ENCODE peak calls at places on chromosomes 2 and 18, in four cellular contexts. One of them, this sample, is unnamed.

GRCh38 chr2:135820003-135820618 is 16.9 kb downstream of the LCT start:
- DNase-seq in H9: no peak
- DNase-seq in H1: no peak
- DNase-seq in mesendoderm: no peak
- DNase-seq in this sample: peak; percentile 72

GRCh38 chr2:108377815-108378630 is at the start of gene SULT1C4:
- DNase-seq in H9: peak; percentile 55
- DNase-seq in H1: peak; percentile 59
- DNase-seq in mesendoderm: peak; percentile 49
- DNase-seq in this sample: peak; percentile 66

GRCh38 chr18:45353530-45353929 is 261.7 kb upstream of the SLC14A2 start:
- DNase-seq in H9: no peak
- DNase-seq in H1: no peak
- DNase-seq in mesendoderm: peak; percentile 33
- DNase-seq in this sample: no peak

GRCh38 chr2:49044680-49045079 is 109.6 kb downstream of the FSHR start:
- DNase-seq in H9: no peak
- DNase-seq in H1: no peak
- DNase-seq in mesendoderm: peak; percentile 68
- DNase-seq in this sample: no peak

GRCh38 chr18:61651880-61652268 is 240.9 kb downstream of the RNF152 start:
- DNase-seq in H9: no peak
- DNase-seq in H1: no peak
- DNase-seq in mesendoderm: no peak
- DNase-seq in this sample: no peak

GRCh38 chr18:48715651-48716354 is 177.0 kb downstream of the CTIF start:
- DNase-seq in H9: no peak
- DNase-seq in H1: no peak
- DNase-seq in mesendoderm: peak; percentile 54
- DNase-seq in this sample: no peak

GRCh38 chr18:78512080-78512601 is 467.5 kb upstream of the SALL3 start:
- DNase-seq in H9: no peak
- DNase-seq in H1: peak; percentile 2
- DNase-seq in mesendoderm: no peak
- DNase-seq in this sample: no peak

GRCh38 chr2:33013684-33014110 is 66.9 kb downstream of the LTBP1 start:
- DNase-seq in H9: no peak
- DNase-seq in H1: no peak
- DNase-seq in mesendoderm: peak; percentile 59
- DNase-seq in this sample: peak; percentile 47

GRCh38 chr18:59787998-59788875 is 91.0 kb upstream of the CCBE1 start:
- DNase-seq in H9: no peak
- DNase-seq in H1: no peak
- DNase-seq in mesendoderm: peak; percentile 39
- DNase-seq in this sample: peak; percentile 82

GRCh38 chr2:2843969-2844548 is 513.0 kb upstream of the MYT1L start:
- DNase-seq in H9: no peak
- DNase-seq in H1: no peak
- DNase-seq in mesendoderm: peak; percentile 51
- DNase-seq in this sample: no peak

GRCh38 chr2:69801745-69802144 is 27.7 kb upstream of the GMCL1 start:
- DNase-seq in H9: no peak
- DNase-seq in H1: peak; percentile 38
- DNase-seq in mesendoderm: no peak
- DNase-seq in this sample: no peak

GRCh38 chr2:37230581-37230980 is 815 bp downstream of the CEBPZ start:
- DNase-seq in H9: no peak
- DNase-seq in H1: no peak
- DNase-seq in mesendoderm: peak; percentile 48
- DNase-seq in this sample: no peak

GRCh38 chr2:113187771-113188170 is 14.0 kb downstream of the PSD4 start:
- DNase-seq in H9: no peak
- DNase-seq in H1: no peak
- DNase-seq in mesendoderm: no peak
- DNase-seq in this sample: no peak

GRCh38 chr2:83368916-83369315 is 1090.2 kb downstream of the SUCLG1 start:
- DNase-seq in H9: no peak
- DNase-seq in H1: no peak
- DNase-seq in mesendoderm: no peak
- DNase-seq in this sample: no peak

GRCh38 chr2:20465716-20466391 is 19.0 kb downstream of the RHOB start:
- DNase-seq in H9: no peak
- DNase-seq in H1: no peak
- DNase-seq in mesendoderm: no peak
- DNase-seq in this sample: no peak

GRCh38 chr2:36906277-36906676 is 60.1 kb downstream of the STRN start:
- DNase-seq in H9: no peak
- DNase-seq in H1: no peak
- DNase-seq in mesendoderm: no peak
- DNase-seq in this sample: no peak

GRCh38 chr18:32915526-32915925 is 142.7 kb upstream of the KLHL14 start:
- DNase-seq in H9: no peak
- DNase-seq in H1: no peak
- DNase-seq in mesendoderm: no peak
- DNase-seq in this sample: no peak

GRCh38 chr2:117942551-117942950 is 71.3 kb downstream of the CCDC93 start:
- DNase-seq in H9: no peak
- DNase-seq in H1: no peak
- DNase-seq in mesendoderm: no peak
- DNase-seq in this sample: no peak

GRCh38 chr2:55810621-55811020 is 113.0 kb downstream of the EFEMP1 start:
- DNase-seq in H9: no peak
- DNase-seq in H1: no peak
- DNase-seq in mesendoderm: no peak
- DNase-seq in this sample: no peak

GRCh38 chr2:98829586-98830270 is 98.8 kb upstream of the MGAT4A start:
- DNase-seq in H9: no peak
- DNase-seq in H1: no peak
- DNase-seq in mesendoderm: no peak
- DNase-seq in this sample: no peak

GRCh38 chr2:106193491-106193976 is 567 bp downstream of the UXS1 start:
- DNase-seq in H9: no peak
- DNase-seq in H1: peak; percentile 56
- DNase-seq in mesendoderm: peak; percentile 14
- DNase-seq in this sample: no peak

GRCh38 chr2:133139847-133140533 is 428.3 kb downstream of the NCKAP5 start:
- DNase-seq in H9: no peak
- DNase-seq in H1: no peak
- DNase-seq in mesendoderm: peak; percentile 37
- DNase-seq in this sample: peak; percentile 4
- H4K5ac ChIP-seq in H9: no peak overlapping the region
- H4K5ac ChIP-seq in H1: no peak overlapping the region
- H4K5ac ChIP-seq in mesendoderm: no peak overlapping the region
- H4K5ac ChIP-seq in this sample: no peak overlapping the region

GRCh38 chr2:217207387-217208010 is 347.6 kb upstream of the TNP1 start:
- DNase-seq in H9: no peak
- DNase-seq in H1: no peak
- DNase-seq in mesendoderm: peak; percentile 14
- DNase-seq in this sample: no peak
- H3K4me2 ChIP-seq in H9: no peak overlapping the region
- H3K4me2 ChIP-seq in H1: no peak overlapping the region
- H3K4me2 ChIP-seq in mesendoderm: no peak overlapping the region
- H3K4me2 ChIP-seq in this sample: no peak overlapping the region

GRCh38 chr2:97646977-97647376 is 1.1 kb downstream of the COX5B start:
- DNase-seq in H9: no peak
- DNase-seq in H1: peak; percentile 7
- DNase-seq in mesendoderm: no peak
- DNase-seq in this sample: no peak

GRCh38 chr2:97654324-97654723 is 8.5 kb downstream of the COX5B start:
- DNase-seq in H9: no peak
- DNase-seq in H1: peak; percentile 35
- DNase-seq in mesendoderm: no peak
- DNase-seq in this sample: no peak

GRCh38 chr2:97653874-97654273 is 8.0 kb downstream of the COX5B start:
- DNase-seq in H9: no peak
- DNase-seq in H1: no peak
- DNase-seq in mesendoderm: no peak
- DNase-seq in this sample: peak; percentile 31

GRCh38 chr2:97654791-97655190 is 8.9 kb downstream of the COX5B start:
- DNase-seq in H9: no peak
- DNase-seq in H1: peak; percentile 26
- DNase-seq in mesendoderm: no peak
- DNase-seq in this sample: no peak

DNA sequence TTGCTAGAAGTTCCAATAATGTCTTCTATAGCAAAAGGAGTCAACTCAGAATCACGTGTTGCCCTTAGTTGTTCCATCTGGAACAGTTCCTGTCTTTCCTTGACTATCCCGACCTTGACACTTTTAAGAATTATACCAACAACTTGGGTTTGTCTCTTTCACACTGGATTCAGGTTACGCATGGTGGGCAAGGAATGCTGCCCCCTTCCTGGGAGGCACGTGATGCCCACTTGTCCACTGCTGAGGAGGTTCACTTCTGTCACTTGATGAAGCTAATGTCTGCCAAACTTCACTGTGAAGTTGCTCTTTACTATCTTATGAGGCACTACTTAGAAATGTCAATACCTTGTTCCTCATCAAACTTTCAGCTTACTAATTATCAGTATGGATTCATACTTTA is 5.3 kb downstream of the COX5B start:
- DNase-seq in H9: no peak
- DNase-seq in H1: peak; percentile 14
- DNase-seq in mesendoderm: no peak
- DNase-seq in this sample: no peak
- H4K5ac ChIP-seq in H9: no peak overlapping the region
- H4K5ac ChIP-seq in H1: no peak overlapping the region
- H4K5ac ChIP-seq in mesendoderm: no peak overlapping the region
- H4K5ac ChIP-seq in this sample: no peak overlapping the region

GRCh38 chr2:54143780-54144179 is 28.4 kb downstream of the ACYP2 start:
- DNase-seq in H9: no peak
- DNase-seq in H1: no peak
- DNase-seq in mesendoderm: no peak
- DNase-seq in this sample: no peak
- H3K4me2 ChIP-seq in H9: no peak overlapping the region
- H3K4me2 ChIP-seq in H1: no peak overlapping the region
- H3K4me2 ChIP-seq in mesendoderm: no peak overlapping the region
- H3K4me2 ChIP-seq in this sample: no peak overlapping the region

This sample was measured in IMR-90.